ENCODE peak calls at places on chromosomes 4 and X, in five cellular contexts. Z, Y, E, R and U are unnamed samples.

GRCh38 chrX:49754238-49754857 is 58.6 kb upstream of the PAGE1 start:
- DNase-seq in R (peak), E (peak), Y (peak), Z (peak), U (peak)

GRCh38 chr4:150570123-150570522 is 11.8 kb upstream of the MAB21L2 start:
- DNase-seq in Y (no peak), R (no peak), Z (no peak), E (no peak), U (no peak)

GRCh38 chrX:2584216-2584615 is 83.4 kb upstream of the DHRSX start:
- DNase-seq in E (no peak), R (no peak), Z (no peak), Y (no peak), U (no peak)

GRCh38 chrX:122572461-122572860 is 611.6 kb upstream of the GRIA3 start:
- DNase-seq in Y (peak), E (no peak), Z (peak), R (peak), U (peak)

GRCh38 chrX:41796577-41796976 is 72.6 kb downstream of the GPR82 start:
- DNase-seq in Z (no peak), Y (no peak), R (no peak), E (no peak), U (no peak)

GRCh38 chr4:115090483-115091075 is 22.8 kb downstream of the NDST4 start:
- DNase-seq in Y (peak), E (no peak), Z (peak), R (peak), U (peak)

GRCh38 chr4:40192286-40193017 is 4.4 kb upstream of the RHOH start:
- DNase-seq in E (no peak), Y (no peak), Z (no peak), R (peak), U (no peak)

GRCh38 chr4:48268956-48269860 is at the start of gene TEC:
- DNase-seq in R (no peak), Y (no peak), E (peak), Z (peak), U (no peak)

GRCh38 chr4:143616771-143617170 is 83.7 kb downstream of the FREM3 start:
- DNase-seq in Z (peak), R (peak), Y (peak), E (no peak), U (peak)

GRCh38 chr4:166989886-166990285 is 244.4 kb downstream of the SPOCK3 start:
- DNase-seq in Y (no peak), Z (no peak), E (no peak), R (peak), U (no peak)

GRCh38 chr4:186790630-186791029 is 67.0 kb upstream of the FAT1 start:
- DNase-seq in Y (peak), E (no peak), R (no peak), Z (peak), U (no peak)

GRCh38 chr4:123444298-123444731 is 47.7 kb downstream of the SPRY1 start:
- DNase-seq in Y (no peak), R (no peak), E (peak), Z (peak), U (peak)

GRCh38 chr4:152126233-152126632 is 365.4 kb upstream of the GATB start:
- DNase-seq in E (no peak), R (no peak), Y (no peak), Z (no peak), U (no peak)

GRCh38 chrX:148049441-148049840 is 68.3 kb downstream of the FMR1NB start:
- DNase-seq in Z (peak), R (peak), Y (peak), E (no peak), U (peak)

GRCh38 chrX:110915120-110915519 is 119.5 kb upstream of the CHRDL1 start:
- DNase-seq in Y (peak), Z (peak), R (peak), E (no peak), U (peak)

GRCh38 chrX:87873347-87873941 is 355.8 kb downstream of the KLHL4 start:
- DNase-seq in R (no peak), Z (no peak), Y (no peak), E (no peak), U (no peak)

GRCh38 chrX:85630901-85631300 is 251.4 kb upstream of the POF1B start:
- DNase-seq in R (no peak), E (no peak), Y (no peak), Z (no peak), U (no peak)

GRCh38 chrX:38806054-38806389 is 4.8 kb downstream of the MID1IP1 start:
- DNase-seq in E (no peak), Y (no peak), Z (no peak), R (no peak), U (no peak)

GRCh38 chrX:95346854-95347253 is 1337.8 kb upstream of the DIAPH2 start:
- DNase-seq in Y (peak), R (peak), Z (peak), E (no peak), U (peak)

GRCh38 chr4:122633211-122633610 is 12.3 kb upstream of the IL21 start:
- DNase-seq in Z (peak), Y (no peak), R (no peak), E (no peak), U (peak)

GRCh38 chrX:20459410-20460350 is 193.0 kb upstream of the RPS6KA3 start:
- DNase-seq in R (no peak), E (no peak), Y (no peak), Z (no peak), U (no peak)

GRCh38 chr4:149176019-149176418 is 639.6 kb downstream of the IQCM start:
- DNase-seq in Z (no peak), E (no peak), Y (no peak), R (peak), U (no peak)

GRCh38 chr4:41346306-41347061 is 89.8 kb downstream of the UCHL1 start:
- DNase-seq in E (no peak), Y (no peak), R (no peak), Z (no peak), U (no peak)

GRCh38 chr4:10458190-10458589 is 964 bp upstream of the ZNF518B start:
- DNase-seq in Y (no peak), R (no peak), E (no peak), Z (no peak), U (no peak)

GRCh38 chrX:77014655-77015377 is 432.4 kb upstream of the FGF16 start:
- DNase-seq in Y (peak), Z (no peak), R (no peak), E (no peak), U (no peak)

GRCh38 chr4:7819446-7819845 is 120.2 kb downstream of the AFAP1 start:
- DNase-seq in Z (no peak), Y (no peak), E (no peak), R (no peak), U (no peak)

GRCh38 chrX:1138476-1138875 is 74.0 kb downstream of the CRLF2 start:
- DNase-seq in E (no peak), Z (no peak), R (no peak), Y (no peak), U (no peak)

GRCh38 chr4:150323551-150324325 is 245.5 kb downstream of the DCLK2 start:
- DNase-seq in R (no peak), Z (peak), E (no peak), Y (no peak), U (peak)

GRCh38 chrX:115378471-115378870 is 89.0 kb downstream of the LUZP4 start:
- DNase-seq in Z (peak), E (no peak), Y (peak), R (no peak), U (peak)

GRCh38 chr4:113052379-113052951 is 3.0 kb downstream of the ANK2 start:
- DNase-seq in Y (peak), Z (peak), R (peak), E (no peak), U (peak)

DNA sequence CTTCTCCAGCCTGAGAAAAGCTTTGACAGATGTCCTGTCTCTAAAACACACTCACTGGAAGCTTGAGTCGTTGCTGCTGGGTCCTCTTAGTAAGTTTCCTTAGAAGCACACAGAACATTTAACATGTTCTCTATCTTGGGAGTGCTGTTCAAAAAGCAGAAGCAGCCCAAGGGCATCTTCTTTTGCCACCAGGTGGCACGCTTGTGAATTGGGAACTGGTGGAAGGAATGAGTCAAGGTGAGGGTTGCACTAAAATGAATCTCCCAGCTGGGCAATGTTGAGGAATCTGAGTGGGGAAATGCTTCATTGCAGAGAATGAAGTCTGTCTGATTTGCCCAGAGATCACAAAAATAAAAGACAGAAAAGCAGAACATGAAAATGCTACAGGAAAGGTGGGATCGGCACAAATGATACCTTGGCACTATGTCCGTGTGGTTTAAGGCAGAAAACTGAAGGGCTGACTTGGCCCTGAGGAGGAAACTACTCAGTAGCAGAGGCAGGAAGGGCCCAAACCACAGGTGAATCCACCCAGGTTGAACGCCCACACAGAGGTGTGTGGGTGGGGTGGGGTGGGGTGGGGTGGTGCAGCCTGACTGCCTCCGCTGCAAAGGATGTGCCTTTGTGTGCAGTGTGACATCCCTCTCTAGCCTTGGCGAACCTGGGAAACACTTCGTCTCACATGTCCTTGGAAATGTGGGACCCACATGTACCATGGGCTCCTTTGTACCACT is 26.0 kb downstream of the KIT start:
- DNase-seq in E (no peak), Z (peak), R (peak), Y (peak), U (peak)
- TF ChIP-seq CTCF in E (no peak), Z (peak), R (peak), Y (peak), U (peak)

GRCh38 chr4:82431831-82432230 is 1.4 kb downstream of the ENOPH1 start:
- DNase-seq in Y (no peak), Z (no peak), E (no peak), R (no peak), U (no peak)
- H3K4me3 ChIP-seq in Y (no peak), Z (peak), E (no peak), R (peak), U (peak)

GRCh38 chr4:102612195-102612594 is 111.0 kb downstream of the NFKB1 start:
- DNase-seq in Z (no peak), E (no peak), R (peak), Y (no peak), U (no peak)

GRCh38 chr4:102610476-102610875 is 109.3 kb downstream of the NFKB1 start:
- DNase-seq in Y (no peak), Z (no peak), E (no peak), R (no peak), U (no peak)

GRCh38 chr4:102608190-102608589 is 107.0 kb downstream of the NFKB1 start:
- DNase-seq in R (peak), E (no peak), Z (no peak), Y (no peak), U (no peak)

GRCh38 chr4:102612824-102613366 is 111.7 kb downstream of the NFKB1 start:
- DNase-seq in Z (no peak), Y (no peak), E (no peak), R (peak), U (no peak)

GRCh38 chr4:102610007-102610406 is 108.8 kb downstream of the NFKB1 start:
- DNase-seq in R (no peak), Y (no peak), E (no peak), Z (peak), U (no peak)
- TF ChIP-seq CTCF in R (peak), Y (peak), E (no peak), Z (peak), U (peak)

GRCh38 chr4:26289421-26289820 is 31.4 kb upstream of the RBPJ start:
- DNase-seq in Y (no peak), E (no peak), Z (no peak), R (peak), U (no peak)

GRCh38 chr4:26287748-26288147 is 33.1 kb upstream of the RBPJ start:
- DNase-seq in Y (no peak), E (no peak), R (no peak), Z (no peak), U (no peak)

GRCh38 chr4:26290276-26290675 is 30.5 kb upstream of the RBPJ start:
- DNase-seq in Z (no peak), R (no peak), E (no peak), Y (no peak), U (peak)

GRCh38 chr4:26285272-26285671 is 35.5 kb upstream of the RBPJ start:
- DNase-seq in Z (no peak), E (no peak), R (no peak), Y (no peak), U (no peak)

GRCh38 chr4:26288308-26288982 is 32.4 kb upstream of the RBPJ start:
- DNase-seq in R (peak), Y (peak), E (no peak), Z (peak), U (peak)
- H3K4me3 ChIP-seq in R (no peak), Y (no peak), E (no peak), Z (no peak), U (no peak)

DNA sequence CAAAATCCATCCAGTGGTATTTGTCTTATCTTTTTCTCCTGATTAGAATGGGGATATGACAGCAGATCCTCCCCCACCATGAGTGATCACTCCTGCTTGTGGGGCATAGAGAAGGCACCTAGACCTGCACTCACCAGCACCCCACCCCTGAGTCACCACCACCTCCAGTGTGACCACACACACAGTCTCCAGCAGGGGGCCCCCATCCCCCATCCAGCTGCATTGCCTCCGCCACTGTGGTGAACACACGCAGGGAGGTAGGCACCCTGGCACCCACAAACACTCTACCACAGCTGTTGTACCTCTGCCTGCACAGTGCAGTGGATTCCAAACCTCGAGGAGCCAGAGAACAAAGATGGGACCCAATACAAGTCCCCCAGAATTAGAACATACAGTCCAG is 9.0 kb upstream of the MAGEA8 start:
- DNase-seq in R (peak), Y (no peak), Z (no peak), E (no peak), U (no peak)
- TF ChIP-seq CTCF in R (peak), Y (peak), Z (peak), E (no peak), U (no peak)

GRCh38 chrX:139720136-139720535 is 12.2 kb upstream of the MCF2 start:
- DNase-seq in E (no peak), Y (peak), R (peak), Z (peak), U (peak)
- H3K4me3 ChIP-seq in E (no peak), Y (no peak), R (no peak), Z (no peak), U (no peak)

DNA sequence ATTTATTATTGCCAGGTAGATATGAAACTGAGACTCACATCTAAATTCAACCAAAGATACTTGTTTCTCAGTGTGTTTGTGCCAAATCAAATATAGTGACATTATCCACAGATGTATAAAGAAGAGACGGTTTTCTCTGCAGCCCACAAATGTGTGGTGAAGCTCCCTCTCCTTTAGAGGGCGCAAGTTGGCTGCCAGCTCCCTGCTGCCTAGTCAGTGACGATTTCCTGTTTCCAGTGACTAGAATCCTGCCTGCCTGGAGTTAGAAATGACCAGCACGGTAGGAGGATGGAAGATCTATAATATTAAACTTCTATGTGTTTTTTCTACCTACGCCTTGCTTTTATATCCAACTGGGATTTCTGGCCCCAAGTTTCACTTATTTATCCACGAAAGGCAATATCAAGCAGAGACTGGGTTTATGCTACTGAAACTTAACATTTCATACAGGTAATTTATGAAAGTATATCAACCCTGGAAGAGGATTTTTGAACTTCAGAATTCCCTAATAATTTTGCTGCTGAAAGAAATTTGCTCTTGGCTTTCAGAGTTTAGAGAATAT is 1793.7 kb upstream of the TENM3 start:
- DNase-seq in Y (peak), R (peak), E (no peak), Z (peak), U (no peak)
- TF ChIP-seq CTCF in Y (peak), R (peak), E (no peak), Z (peak), U (no peak)